ENCODE peak calls at places on chromosomes 16 and 17, in seven cellular contexts. N, L, B, Z, U, I and E are unnamed samples.

GRCh38 chr16:79287424-79287917 is 313.1 kb downstream of the MAF start:
- DNase-seq in I (no peak), N (no peak), L (no peak), B (no peak), Z (no peak), U (no peak), E (peak; percentile 75)

GRCh38 chr16:29825145-29826044 is 5.1 kb downstream of the MVP start:
- DNase-seq in N (peak; percentile 49), B (peak; percentile 54), I (peak; percentile 96), L (no peak), U (no peak), Z (no peak), E (no peak)

GRCh38 chr16:11100239-11100750 is 155.7 kb downstream of the SOCS1 start:
- DNase-seq in B (no peak), I (peak; percentile 99), L (peak; percentile 81), N (peak; percentile 84), U (no peak), Z (peak; percentile 81), E (no peak)

GRCh38 chr17:7837375-7838290 is 3.6 kb downstream of the KDM6B start:
- DNase-seq in N (no peak), B (peak; percentile 55), U (peak; percentile 41), I (no peak), L (peak; percentile 37), Z (no peak), E (no peak)

GRCh38 chr16:57794849-57795430 is 7.4 kb downstream of the KIFC3 start:
- DNase-seq in Z (no peak), L (no peak), B (peak; percentile 34), I (no peak), N (no peak), U (no peak), E (no peak)

GRCh38 chr17:56902350-56902749 is 11.5 kb downstream of the TRIM25 start:
- DNase-seq in N (no peak), Z (peak; percentile 42), U (no peak), B (no peak), L (no peak), I (peak; percentile 89), E (no peak)

GRCh38 chr16:67928147-67928546 is 3.5 kb downstream of the CTRL start:
- DNase-seq in U (no peak), B (no peak), Z (no peak), L (no peak), N (no peak), I (no peak), E (no peak)

GRCh38 chr17:21463204-21463661 is 87.1 kb downstream of the KCNJ12 start:
- DNase-seq in Z (no peak), U (no peak), B (no peak), I (no peak), L (no peak), N (peak; percentile 45), E (no peak)

GRCh38 chr17:70352834-70353233 is 183.5 kb downstream of the KCNJ2 start:
- DNase-seq in U (no peak), L (no peak), N (no peak), Z (no peak), B (no peak), I (no peak), E (no peak)

GRCh38 chr17:78329263-78330059 is 30.4 kb downstream of the SOCS3 start:
- DNase-seq in I (peak; percentile 97), Z (no peak), L (peak; percentile 35), U (no peak), N (peak; percentile 64), B (no peak), E (no peak)

GRCh38 chr16:17470002-17470870 is 524 bp downstream of the XYLT1 start:
- DNase-seq in Z (no peak), I (no peak), N (peak; percentile 31), U (peak; percentile 36), B (no peak), L (peak; percentile 66), E (no peak)

GRCh38 chr16:30509081-30509480 is 17.3 kb downstream of the ZNF768 start:
- DNase-seq in L (no peak), I (no peak), U (no peak), N (no peak), B (no peak), Z (no peak), E (no peak)

GRCh38 chr16:51540259-51540658 is 389.2 kb upstream of the SALL1 start:
- DNase-seq in Z (no peak), I (peak; percentile 74), N (no peak), U (no peak), L (no peak), B (peak; percentile 40), E (no peak)

GRCh38 chr17:39400547-39401411 is 647 bp downstream of the FBXL20 start:
- DNase-seq in B (peak; percentile 23), Z (no peak), I (no peak), N (no peak), L (peak; percentile 55), U (no peak), E (peak; percentile 3)

GRCh38 chr16:1407749-1408148 is 6.8 kb downstream of the UNKL start:
- DNase-seq in U (no peak), L (no peak), I (no peak), Z (no peak), N (no peak), B (no peak), E (no peak)

GRCh38 chr17:38799501-38800236 is at the start of gene PIP4K2B:
- DNase-seq in B (peak; percentile 96), U (peak; percentile 96), Z (peak; percentile 98), N (peak; percentile 91), L (peak; percentile 100), I (peak; percentile 96), E (peak; percentile 96)

GRCh38 chr16:88853336-88853941 is 3.3 kb downstream of the GALNS start:
- DNase-seq in L (no peak), U (no peak), Z (peak; percentile 69), B (no peak), I (no peak), N (no peak), E (no peak)

GRCh38 chr17:29555840-29556239 is 11.0 kb downstream of the ABHD15 start:
- DNase-seq in L (peak; percentile 77), I (no peak), Z (no peak), U (no peak), B (no peak), N (no peak), E (no peak)

GRCh38 chr17:2777242-2777867 is 18.9 kb upstream of the RAP1GAP2 start:
- DNase-seq in N (no peak), Z (no peak), I (no peak), B (no peak), U (peak; percentile 6), L (peak; percentile 16), E (no peak)

GRCh38 chr17:57578608-57578990 is 166.5 kb downstream of the CCDC182 start:
- DNase-seq in B (no peak), L (no peak), N (no peak), I (no peak), Z (no peak), U (peak; percentile 90), E (peak; percentile 51)

GRCh38 chr16:85717393-85718152 is 28.8 kb upstream of the GINS2 start:
- DNase-seq in I (peak; percentile 42), U (peak; percentile 49), Z (peak; percentile 70), N (peak; percentile 58), L (peak; percentile 84), B (peak; percentile 70), E (peak; percentile 71)

GRCh38 chr17:4499431-4500187 is 928 bp downstream of the SPNS2 start:
- DNase-seq in B (peak; percentile 38), N (peak; percentile 25), Z (no peak), U (peak; percentile 26), I (no peak), L (peak; percentile 64), E (no peak)

GRCh38 chr17:37276475-37276874 is 99.3 kb upstream of the C17orf78 start:
- DNase-seq in I (peak; percentile 6), Z (no peak), L (no peak), N (no peak), B (peak; percentile 26), U (no peak), E (peak; percentile 2)

GRCh38 chr17:40559016-40559853 is 6.0 kb downstream of the CCR7 start:
- DNase-seq in N (no peak), U (no peak), B (no peak), I (no peak), Z (peak; percentile 53), L (no peak), E (no peak)

GRCh38 chr17:49556183-49556943 is 19.3 kb upstream of the NXPH3 start:
- DNase-seq in Z (peak; percentile 90), B (peak; percentile 72), N (peak; percentile 84), I (peak; percentile 75), L (peak; percentile 91), U (peak; percentile 60), E (peak; percentile 72)

GRCh38 chr17:8964801-8965393 is 610 bp downstream of the PIK3R5 start:
- DNase-seq in Z (no peak), L (peak; percentile 25), U (no peak), B (no peak), I (no peak), N (peak; percentile 55), E (no peak)

GRCh38 chr16:1052791-1053521 is 19.6 kb upstream of the SSTR5 start:
- DNase-seq in N (no peak), U (no peak), L (peak; percentile 67), Z (no peak), B (peak; percentile 54), I (no peak), E (no peak)